ENCODE peak calls at places on chromosomes 16 and 17, in four cellular contexts. W is PC-9, P is heart right ventricle, Y is body of pancreas. H is an unnamed sample.

GRCh38 chr16:22089910-22090309 is 2.4 kb upstream of the VWA3A start:
- DNase-seq in W (no peak), P (no peak), Y (no peak), H (no peak)

GRCh38 chr16:19071811-19072777 is 4.7 kb downstream of the COQ7 start:
- DNase-seq in W (peak; percentile 43), P (peak; percentile 59), Y (peak; percentile 65), H (no peak)

GRCh38 chr17:75010683-75011406 is 1.6 kb upstream of the MRPL58 start:
- DNase-seq in W (peak; percentile 63), P (peak; percentile 81), Y (peak; percentile 65), H (no peak)

GRCh38 chr16:67022531-67023214 is 6.3 kb upstream of the CBFB start:
- DNase-seq in W (no peak), P (no peak), Y (no peak), H (no peak)

GRCh38 chr16:86531193-86531550 is 20.8 kb downstream of the FOXF1 start:
- DNase-seq in W (no peak), P (peak; percentile 50), Y (peak; percentile 30), H (no peak)

GRCh38 chr16:89602273-89602951 is 11.0 kb upstream of the DPEP1 start:
- DNase-seq in W (peak; percentile 44), P (peak; percentile 29), Y (no peak), H (no peak)

GRCh38 chr17:17088511-17089205 is 46.4 kb downstream of the MPRIP start:
- DNase-seq in W (no peak), P (no peak), Y (no peak), H (peak; percentile 20)

GRCh38 chr16:31333686-31334649 is 21.0 kb upstream of the ITGAX start:
- DNase-seq in W (peak; percentile 60), P (no peak), Y (peak; percentile 49), H (no peak)

DNA sequence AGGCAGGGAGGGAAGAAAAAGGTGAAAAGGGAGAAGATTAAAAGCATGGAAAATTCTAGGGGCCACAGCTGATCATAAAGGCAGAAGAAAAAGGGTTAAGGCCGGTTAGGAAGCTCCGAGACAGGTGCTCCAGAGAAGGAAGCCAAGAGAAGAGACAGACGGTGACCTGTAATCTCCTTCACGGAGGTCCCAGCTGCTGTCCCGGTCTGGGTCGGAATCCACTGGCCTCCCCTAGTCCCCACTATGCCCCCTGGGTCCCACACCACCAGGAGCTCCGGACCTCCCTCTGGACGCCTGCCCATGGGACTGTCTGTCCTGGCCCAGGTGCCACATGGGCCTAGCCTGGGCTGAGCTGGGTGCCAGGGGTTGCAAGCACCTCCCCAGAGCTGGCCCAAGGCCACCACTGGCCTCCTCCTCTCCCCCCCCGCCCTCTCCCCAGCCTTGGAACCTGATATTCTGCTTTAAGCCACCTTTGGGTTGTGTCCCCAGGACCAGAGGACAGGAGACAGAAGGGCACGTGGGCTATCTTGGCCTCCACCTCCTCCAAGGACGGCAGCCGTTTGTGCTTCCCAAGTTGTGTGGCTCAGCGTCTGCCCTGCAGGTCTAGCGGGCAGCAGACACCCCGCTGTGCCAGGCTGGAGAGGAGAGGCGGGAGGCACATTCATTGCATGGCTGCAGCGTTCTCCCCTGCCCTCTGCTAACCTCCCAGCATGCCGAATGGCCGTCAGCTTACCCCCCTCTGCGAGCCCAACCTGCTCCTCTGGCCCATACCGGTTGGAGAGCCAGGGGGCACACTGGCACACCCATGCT is 102.4 kb downstream of the ENGASE start:
- DNase-seq in W (no peak), P (no peak), Y (peak; percentile 37), H (no peak)
- H3K4me3 ChIP-seq in W (no peak overlapping the region), P (no peak overlapping the region), Y (no peak overlapping the region), H (no peak overlapping the region)

DNA sequence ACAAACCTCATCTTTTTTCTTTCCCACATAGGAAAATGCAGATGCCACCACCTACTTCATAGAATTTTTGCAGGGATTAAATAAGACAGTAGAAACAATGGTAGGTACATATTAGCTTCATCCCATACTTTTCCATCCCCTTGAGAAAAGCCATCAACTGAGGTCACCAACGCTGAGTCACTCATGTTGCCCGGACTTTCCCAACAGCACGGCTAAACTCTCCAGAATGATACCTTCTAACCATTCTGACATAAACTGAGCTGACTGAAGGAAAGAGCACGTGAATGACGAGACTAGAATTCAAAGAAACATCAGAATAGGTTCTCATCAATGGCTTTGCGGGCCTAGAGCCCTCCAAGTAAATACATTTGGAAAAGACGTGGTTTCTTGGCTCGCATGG is 146.0 kb upstream of the RCVRN start:
- DNase-seq in W (no peak), P (no peak), Y (no peak), H (no peak)
- H3K27ac ChIP-seq in W (no peak overlapping the region), P (peak overlapping the region; percentile 68), Y (no peak overlapping the region), H (no peak overlapping the region)

DNA sequence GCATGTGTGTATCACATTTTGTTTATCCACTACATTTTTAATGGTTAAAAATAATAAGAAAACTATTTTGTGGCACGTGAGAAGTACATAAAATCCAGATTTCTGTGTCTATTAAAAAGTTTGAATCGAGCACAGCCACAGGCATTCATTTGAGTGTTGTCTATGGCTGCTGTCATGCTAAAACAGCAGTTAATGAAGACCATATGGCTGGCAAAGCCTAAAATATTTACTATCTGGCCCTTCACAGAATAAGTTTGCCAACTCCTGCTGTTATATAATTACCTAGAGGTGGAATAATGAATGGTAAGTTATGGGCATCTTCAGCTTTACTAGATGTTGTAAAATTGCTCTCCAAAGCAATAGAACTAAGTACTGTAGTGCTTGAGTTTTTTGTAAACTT is 30.5 kb downstream of the TMEM98 start:
- DNase-seq in W (no peak), P (no peak), Y (no peak), H (no peak)
- H3K27me3 ChIP-seq in W (peaks cover 63% of the 10 kb centered on the region), P (peaks cover 19% of the 10 kb centered on the region), Y (no peaks in the 10 kb centered on the region), H (no peaks in the 10 kb centered on the region)

DNA sequence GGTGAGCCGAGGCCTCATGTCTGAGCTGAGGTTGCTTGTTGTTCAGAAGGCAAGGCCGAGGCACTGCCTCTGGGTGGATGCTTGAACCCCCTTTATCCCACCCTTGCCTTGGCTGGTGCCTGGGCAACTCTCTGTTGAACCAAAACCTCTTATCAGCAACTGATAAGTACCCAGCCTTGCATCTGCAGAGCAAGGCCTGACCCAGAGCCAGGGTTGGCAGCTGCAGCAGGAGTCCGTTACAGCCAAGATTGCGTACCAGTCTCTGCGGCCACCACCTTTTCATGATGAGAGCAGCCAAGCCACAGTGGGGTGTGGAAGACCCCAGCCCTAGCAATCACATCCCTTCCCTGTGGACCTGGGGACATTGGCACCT is 118.3 kb downstream of the RAB11FIP4 start:
- DNase-seq in W (no peak), P (no peak), Y (peak; percentile 42), H (no peak)
- H3K4me3 ChIP-seq in W (no peak overlapping the region), P (no peak overlapping the region), Y (no peak overlapping the region), H (no peak overlapping the region)

GRCh38 chr16:81552743-81553079 is 108.1 kb downstream of the CMIP start:
- DNase-seq in W (no peak), P (no peak), Y (no peak), H (peak; percentile 17)
- H3K27ac ChIP-seq in W (no peak overlapping the region), P (peak overlapping the region; percentile 2), Y (no peak overlapping the region), H (no peak overlapping the region)

GRCh38 chr17:46916623-46917022 is 6.3 kb upstream of the GOSR2 start:
- DNase-seq in W (no peak), P (no peak), Y (no peak), H (no peak)

GRCh38 chr17:46917516-46917915 is 5.4 kb upstream of the GOSR2 start:
- DNase-seq in W (no peak), P (no peak), Y (no peak), H (no peak)

GRCh38 chr17:46917041-46917440 is 5.9 kb upstream of the GOSR2 start:
- DNase-seq in W (no peak), P (no peak), Y (no peak), H (no peak)

GRCh38 chr17:46915596-46915995 is 7.4 kb upstream of the GOSR2 start:
- DNase-seq in W (peak; percentile 59), P (no peak), Y (no peak), H (no peak)

DNA sequence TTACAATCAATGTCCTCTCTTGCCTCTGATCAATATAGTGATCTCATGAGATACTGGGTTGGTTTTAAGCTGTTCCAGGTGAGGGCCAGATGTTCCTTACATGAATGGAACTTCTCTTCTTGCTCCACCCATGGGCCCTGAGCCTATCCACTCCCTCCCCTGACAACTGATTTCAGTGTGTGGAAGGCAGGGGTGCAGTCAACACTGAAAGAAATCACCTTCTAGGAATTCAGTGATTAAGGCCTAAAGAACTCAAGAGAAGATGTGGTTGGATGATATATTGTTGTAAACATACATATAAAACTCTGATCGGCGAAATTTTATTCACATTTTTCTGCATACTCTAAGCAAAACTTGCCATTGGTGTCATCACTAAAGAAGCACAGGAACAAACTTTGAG is 6.7 kb upstream of the GOSR2 start:
- DNase-seq in W (no peak), P (no peak), Y (no peak), H (no peak)
- H3K27me3 ChIP-seq in W (peaks cover 6% of the 10 kb centered on the region), P (no peaks in the 10 kb centered on the region), Y (no peaks in the 10 kb centered on the region), H (no peaks in the 10 kb centered on the region)

GRCh38 chr17:49001671-49002070 is 4.5 kb downstream of the IGF2BP1 start:
- DNase-seq in W (no peak), P (no peak), Y (no peak), H (no peak)
- H3K4me3 ChIP-seq in W (peak overlapping the region; percentile 96), P (no peak overlapping the region), Y (no peak overlapping the region), H (no peak overlapping the region)

DNA sequence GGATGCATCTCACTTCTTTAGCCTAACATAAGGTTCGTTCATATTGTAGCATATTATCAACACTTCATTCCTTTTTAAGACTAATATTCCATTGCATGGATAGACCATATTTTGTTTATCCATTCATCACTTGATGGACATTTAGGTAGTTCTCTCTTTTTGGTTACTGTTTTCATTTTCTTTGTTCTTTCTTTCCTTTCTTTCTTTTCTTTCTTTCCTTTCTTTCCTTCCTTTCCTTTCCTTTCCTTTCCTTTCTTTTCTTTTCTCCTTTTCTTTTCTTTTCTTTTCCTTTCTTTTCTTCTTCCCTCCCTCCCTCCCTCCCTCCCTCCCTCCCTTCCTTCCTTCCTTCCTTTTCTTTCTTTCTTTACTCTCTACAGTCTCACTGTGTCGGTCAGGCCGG is 24.2 kb downstream of the PLCG2 start:
- DNase-seq in W (no peak), P (no peak), Y (no peak), H (no peak)
- H3K27ac ChIP-seq in W (no peak overlapping the region), P (no peak overlapping the region), Y (no peak overlapping the region), H (no peak overlapping the region)